ENCODE peak calls at places on chromosomes 2 and 18, in nine cellular contexts. U is H1, M is HepG2, N is esophagus squamous epithelium, I is A549, Z is IMR-90, B is tibial nerve, E is adrenal gland, S is Peyer's patch. V is an unnamed sample.

GRCh38 chr18:23071285-23071684 is 64.0 kb upstream of the CABLES1 start:
- DNase-seq in I (no peak), Z (peak; percentile 72), S (no peak), M (no peak), E (peak; percentile 52), B (no peak), N (peak; percentile 33), U (no peak), V (no peak)

GRCh38 chr2:165408191-165408590 is 61.3 kb upstream of the CSRNP3 start:
- DNase-seq in B (no peak), M (no peak), Z (no peak), I (no peak), N (no peak), S (no peak), E (no peak), U (no peak), V (peak; percentile 23)

GRCh38 chr18:7748252-7749000 is 181.3 kb downstream of the PTPRM start:
- DNase-seq in Z (no peak), N (no peak), I (no peak), E (no peak), U (no peak), M (no peak), B (no peak), S (no peak), V (no peak)

GRCh38 chr2:20930928-20931327 is 108.0 kb upstream of the LDAH start:
- DNase-seq in S (no peak), U (no peak), B (no peak), E (peak; percentile 26), N (no peak), I (no peak), Z (peak; percentile 36), M (peak; percentile 35), V (no peak)

GRCh38 chr2:85888745-85889647 is at the start of gene ST3GAL5:
- DNase-seq in Z (peak; percentile 75), N (peak; percentile 56), U (peak; percentile 94), B (peak; percentile 82), M (peak; percentile 73), S (peak; percentile 87), I (peak; percentile 92), E (peak; percentile 91), V (peak; percentile 89)

GRCh38 chr18:2337552-2338141 is 233.7 kb downstream of the METTL4 start:
- DNase-seq in M (peak; percentile 17), Z (peak; percentile 50), N (no peak), U (peak; percentile 67), S (no peak), E (peak; percentile 26), B (no peak), I (peak; percentile 29), V (no peak)

GRCh38 chr18:36580266-36580665 is 248.5 kb downstream of the TPGS2 start:
- DNase-seq in S (no peak), Z (peak; percentile 51), E (peak; percentile 26), N (no peak), I (no peak), M (no peak), U (no peak), B (peak; percentile 25), V (peak; percentile 36)

GRCh38 chr18:44826418-44827259 is 146.0 kb downstream of the SETBP1 start:
- DNase-seq in N (no peak), B (peak; percentile 71), E (peak; percentile 78), M (no peak), S (no peak), Z (peak; percentile 83), I (peak; percentile 66), U (no peak), V (peak; percentile 78)

GRCh38 chr2:238908960-238909951 is 61.4 kb downstream of the TWIST2 start:
- DNase-seq in I (no peak), E (peak; percentile 10), M (no peak), S (peak; percentile 47), N (no peak), B (no peak), Z (peak; percentile 34), U (no peak), V (peak; percentile 33)

GRCh38 chr2:4914551-4914950 is 777.6 kb upstream of the SOX11 start:
- DNase-seq in B (no peak), I (peak; percentile 41), M (no peak), Z (no peak), E (no peak), S (no peak), N (no peak), U (no peak), V (no peak)

GRCh38 chr2:65397122-65397521 is 35.3 kb downstream of the SPRED2 start:
- DNase-seq in S (no peak), E (no peak), N (no peak), Z (peak; percentile 47), B (no peak), I (no peak), M (no peak), U (no peak), V (no peak)

GRCh38 chr2:70014959-70015358 is 53.5 kb upstream of the ASPRV1 start:
- DNase-seq in B (no peak), N (no peak), U (no peak), Z (no peak), M (no peak), E (no peak), S (no peak), I (no peak), V (no peak)
- TF ChIP-seq POLR2A in B (no peak), N (no peak), U (no peak), Z (no peak), M (no peak), E (no peak), S (no peak), I (no peak), V (no peak)

DNA sequence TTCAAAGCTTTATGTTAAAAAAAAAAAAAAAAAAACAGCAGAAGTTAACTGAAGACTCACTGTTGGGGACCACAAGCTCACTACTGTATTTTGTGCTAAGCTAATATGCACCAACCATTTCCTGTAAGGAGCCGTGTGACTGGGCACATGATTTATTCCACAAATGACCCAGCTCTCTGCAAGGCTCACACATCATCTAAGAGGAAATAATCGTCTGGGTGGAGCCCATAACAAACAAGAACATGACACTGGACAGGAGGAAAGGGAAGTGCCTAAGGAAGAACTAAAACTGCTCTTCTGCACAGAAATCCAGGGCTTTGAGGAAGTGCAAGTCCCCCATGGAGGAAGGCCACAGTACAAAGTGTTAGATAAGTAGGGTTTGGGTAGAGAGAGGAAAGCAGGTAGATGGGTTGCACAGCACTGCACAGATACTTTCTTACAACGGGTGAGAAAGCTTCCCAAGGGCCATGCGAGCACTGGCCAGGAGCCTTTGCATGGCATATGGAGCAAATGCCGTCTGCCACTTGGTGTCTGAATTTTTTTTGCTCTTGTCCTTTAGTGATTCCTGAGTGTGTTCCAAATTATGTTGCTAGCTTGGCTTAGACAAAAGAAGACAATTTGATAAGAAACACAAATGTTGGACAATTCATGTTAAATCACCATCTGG is 24.5 kb downstream of the NFE2L2 start:
- DNase-seq in M (no peak), S (no peak), N (peak; percentile 27), B (no peak), E (peak; percentile 78), I (peak; percentile 70), U (no peak), Z (peak; percentile 49), V (no peak)
- H3K4me3 ChIP-seq in M (no peak overlapping the region), S (no peak overlapping the region), N (peak overlapping the region; percentile 19), B (no peak overlapping the region), E (no peak overlapping the region), I (no peak overlapping the region), U (no peak overlapping the region), Z (no peak overlapping the region), V (no peak overlapping the region)

GRCh38 chr2:101111262-101111838 is 39.8 kb downstream of the TBC1D8 start:
- DNase-seq in E (no peak), Z (no peak), B (no peak), I (no peak), M (no peak), S (no peak), U (no peak), N (no peak), V (no peak)

GRCh38 chr2:101112772-101113157 is 38.4 kb downstream of the TBC1D8 start:
- DNase-seq in I (no peak), U (no peak), M (no peak), N (no peak), S (no peak), B (no peak), E (peak; percentile 19), Z (no peak), V (no peak)

GRCh38 chr2:101113441-101114267 is 37.5 kb downstream of the TBC1D8 start:
- DNase-seq in E (no peak), M (peak; percentile 88), S (no peak), B (no peak), N (no peak), U (no peak), I (peak; percentile 96), Z (peak; percentile 24), V (peak; percentile 57)

GRCh38 chr2:101114268-101114783 is 36.9 kb downstream of the TBC1D8 start:
- DNase-seq in I (no peak), Z (no peak), E (no peak), B (no peak), N (no peak), U (no peak), S (no peak), M (no peak), V (no peak)

GRCh38 chr2:101111917-101112771 is 39.0 kb downstream of the TBC1D8 start:
- DNase-seq in U (no peak), N (no peak), S (no peak), M (peak; percentile 52), I (peak; percentile 46), B (no peak), Z (peak; percentile 50), E (no peak), V (peak; percentile 78)
- H3K4me1 ChIP-seq in U (peaks cover 23% of the 10 kb centered on the region), N (peaks cover 32% of the 10 kb centered on the region), S (peaks cover 11% of the 10 kb centered on the region), M (peaks cover 97% of the 10 kb centered on the region), I (peaks cover 96% of the 10 kb centered on the region), B (peaks cover 7% of the 10 kb centered on the region), Z (peaks cover 7% of the 10 kb centered on the region), E (peaks cover 40% of the 10 kb centered on the region), V (peaks cover 29% of the 10 kb centered on the region)

GRCh38 chr2:36427790-36428243 is 72.2 kb downstream of the CRIM1 start:
- DNase-seq in N (no peak), M (peak; percentile 20), Z (peak; percentile 77), S (no peak), I (peak; percentile 53), B (no peak), U (no peak), E (no peak), V (no peak)
- TF ChIP-seq POLR2A in N (no peak), M (no peak), Z (no peak), S (no peak), I (no peak), B (no peak), U (no peak), E (no peak), V (no peak)

GRCh38 chr2:151733781-151734672 is at the start of gene NEB:
- DNase-seq in S (no peak), M (no peak), U (no peak), B (no peak), I (no peak), E (no peak), Z (no peak), N (no peak), V (no peak)
- H3K4me3 ChIP-seq in S (no peak within 1 kb of the TSS), M (no peak within 1 kb of the TSS), U (no peak within 1 kb of the TSS), B (no peak within 1 kb of the TSS), I (no peak within 1 kb of the TSS), E (no peak within 1 kb of the TSS), Z (no peak within 1 kb of the TSS), N (no peak within 1 kb of the TSS), V (no peak within 1 kb of the TSS)

DNA sequence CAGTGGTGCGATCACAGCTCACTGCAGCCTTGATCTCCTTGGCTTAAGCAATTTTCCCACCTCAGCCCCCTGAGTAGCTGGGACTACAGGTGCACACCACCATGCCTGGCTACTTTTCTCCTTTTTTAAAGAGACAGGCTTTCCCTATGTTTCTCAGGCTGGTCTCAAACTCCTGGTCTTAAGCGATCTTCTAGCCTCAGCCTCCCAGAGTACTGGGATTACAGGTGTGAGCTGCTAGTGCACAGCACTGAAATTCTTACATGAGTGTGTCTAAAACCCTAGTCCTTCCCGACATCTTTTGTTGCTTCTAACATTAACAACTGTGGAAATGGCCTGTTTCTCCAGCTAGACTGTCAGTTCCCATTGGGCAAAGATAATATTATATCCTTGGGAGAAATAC is 2.9 kb downstream of the UGP2 start:
- DNase-seq in N (no peak), S (no peak), U (no peak), M (no peak), E (no peak), B (no peak), I (no peak), Z (no peak), V (no peak)
- H3K4me1 ChIP-seq in N (no peaks in the 10 kb centered on the region), S (no peaks in the 10 kb centered on the region), U (peaks cover 20% of the 10 kb centered on the region), M (peaks cover 63% of the 10 kb centered on the region), E (peaks cover 51% of the 10 kb centered on the region), B (peaks cover 23% of the 10 kb centered on the region), I (peaks cover 28% of the 10 kb centered on the region), Z (peaks cover 8% of the 10 kb centered on the region), V (peaks cover 7% of the 10 kb centered on the region)

V was measured in uterus.